ENCODE peak calls at places on chromosomes 6 and 20, in five cellular contexts. T, P, A, K and S are unnamed samples.
A peak's percentile ranks its signal among the peaks of the same experiment; 100 is the strongest.

GRCh38 chr20:5090191-5090590 is 29.6 kb downstream of the PCNA start:
- DNase-seq in T (peak; percentile 34), P (peak; percentile 48), A (no peak), K (no peak), S (no peak)

GRCh38 chr6:4950076-4950475 is 53.8 kb downstream of the RPP40 start:
- DNase-seq in T (no peak), P (no peak), A (no peak), K (no peak), S (no peak)

GRCh38 chr6:32967151-32968091 is 973 bp upstream of the BRD2 start:
- DNase-seq in T (no peak), P (no peak), A (no peak), K (no peak), S (no peak)

GRCh38 chr6:142756215-142756630 is 188.8 kb downstream of the HIVEP2 start:
- DNase-seq in T (no peak), P (no peak), A (no peak), K (peak; percentile 41), S (no peak)

GRCh38 chr6:165106261-165106660 is 203.1 kb downstream of the C6orf118 start:
- DNase-seq in T (no peak), P (no peak), A (no peak), K (no peak), S (no peak)

GRCh38 chr6:125316621-125317020 is 14.9 kb upstream of the HDDC2 start:
- DNase-seq in T (no peak), P (no peak), A (no peak), K (no peak), S (no peak)

GRCh38 chr6:87588756-87589407 is 905 bp downstream of the RARS2 start:
- DNase-seq in T (no peak), P (no peak), A (no peak), K (no peak), S (no peak)

GRCh38 chr20:53989977-53990376 is 80.4 kb downstream of the BCAS1 start:
- DNase-seq in T (no peak), P (no peak), A (no peak), K (no peak), S (no peak)

GRCh38 chr6:43078651-43079050 is 2.5 kb downstream of the PTK7 start:
- DNase-seq in T (no peak), P (no peak), A (no peak), K (no peak), S (no peak)

GRCh38 chr6:42368156-42368555 is 83.6 kb downstream of the TRERF1 start:
- DNase-seq in T (no peak), P (peak; percentile 68), A (no peak), K (no peak), S (no peak)

GRCh38 chr6:129936329-129937165 is 75.4 kb upstream of the TMEM244 start:
- DNase-seq in T (peak; percentile 43), P (no peak), A (no peak), K (peak; percentile 47), S (peak; percentile 50)

GRCh38 chr6:13988049-13988738 is 63.4 kb downstream of the RNF182 start:
- DNase-seq in T (no peak), P (no peak), A (no peak), K (no peak), S (no peak)

GRCh38 chr6:144731229-144731628 is 446.1 kb downstream of the UTRN start:
- DNase-seq in T (no peak), P (no peak), A (no peak), K (no peak), S (no peak)

GRCh38 chr6:44603044-44603686 is 215.7 kb downstream of the CDC5L start:
- DNase-seq in T (no peak), P (no peak), A (no peak), K (no peak), S (no peak)

GRCh38 chr6:89359561-89359960 is 7.0 kb upstream of the UBE2J1 start:
- DNase-seq in T (no peak), P (no peak), A (no peak), K (no peak), S (no peak)

GRCh38 chr6:143999406-143999805 is 8.7 kb downstream of the PLAGL1 start:
- DNase-seq in T (no peak), P (no peak), A (no peak), K (no peak), S (no peak)

GRCh38 chr20:19977373-19977770 is 39.8 kb upstream of the NAA20 start:
- DNase-seq in T (no peak), P (no peak), A (no peak), K (no peak), S (no peak)

GRCh38 chr20:58906894-58907293 is 54.4 kb downstream of the GNAS start:
- DNase-seq in T (no peak), P (no peak), A (no peak), K (no peak), S (no peak)

GRCh38 chr6:65707134-65707826 is at the start of gene EYS:
- DNase-seq in T (no peak), P (no peak), A (no peak), K (no peak), S (no peak)

GRCh38 chr6:145822432-145822831 is 7.8 kb upstream of the FBXO30 start:
- DNase-seq in T (no peak), P (no peak), A (no peak), K (no peak), S (no peak)

GRCh38 chr20:25012616-25013189 is 20.2 kb upstream of the APMAP start:
- DNase-seq in T (no peak), P (no peak), A (no peak), K (peak; percentile 15), S (no peak)

GRCh38 chr6:29589423-29590048 is 4.6 kb downstream of the OR2H2 start:
- DNase-seq in T (peak; percentile 42), P (peak; percentile 58), A (no peak), K (no peak), S (peak; percentile 58)

GRCh38 chr6:143575440-143575839 is 63.9 kb upstream of the FUCA2 start:
- DNase-seq in T (no peak), P (peak; percentile 75), A (no peak), K (no peak), S (no peak)

GRCh38 chr6:148874698-148875293 is 128.0 kb downstream of the UST start:
- DNase-seq in T (no peak), P (no peak), A (no peak), K (peak; percentile 58), S (peak; percentile 19)

DNA sequence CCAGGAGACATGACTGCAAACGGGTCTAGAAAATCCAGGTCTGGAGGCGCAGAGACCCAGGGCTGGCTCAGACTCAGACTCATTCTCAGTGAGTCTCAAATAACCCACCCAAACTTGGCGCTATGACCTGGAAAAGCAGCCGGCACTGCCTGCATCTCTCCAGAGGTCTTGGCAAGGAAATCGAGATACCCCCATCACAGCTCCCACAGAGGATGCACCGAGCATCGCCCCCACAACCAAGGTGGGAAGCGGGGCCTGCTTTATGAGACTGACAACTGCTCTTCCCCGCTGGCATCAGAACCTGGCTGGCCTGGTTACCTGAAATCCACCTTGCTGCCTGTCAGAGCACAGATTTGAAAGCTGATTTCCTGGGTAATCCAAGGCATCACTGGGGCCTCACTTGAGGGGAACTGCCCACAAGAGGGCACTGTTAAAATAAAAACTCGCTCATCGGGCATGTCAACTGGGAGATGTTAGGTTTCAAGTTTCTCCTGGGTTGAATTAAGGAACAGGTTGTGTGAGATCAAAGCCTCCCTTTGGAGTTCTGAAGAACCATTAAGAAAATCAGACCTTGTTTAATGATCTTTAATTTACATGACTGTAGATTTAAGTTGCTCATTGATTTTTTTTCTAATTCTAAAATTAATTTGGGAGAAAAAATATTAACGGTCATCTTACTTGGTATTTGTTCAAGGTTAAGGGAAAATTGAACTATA is 55.0 kb downstream of the KIF16B start:
- DNase-seq in T (no peak), P (peak; percentile 50), A (no peak), K (no peak), S (peak; percentile 52)
- TF ChIP-seq CTCF in T (peak; percentile 58), P (peak; percentile 36), A (peak; percentile 47), K (peak; percentile 51), S (peak; percentile 69)

DNA sequence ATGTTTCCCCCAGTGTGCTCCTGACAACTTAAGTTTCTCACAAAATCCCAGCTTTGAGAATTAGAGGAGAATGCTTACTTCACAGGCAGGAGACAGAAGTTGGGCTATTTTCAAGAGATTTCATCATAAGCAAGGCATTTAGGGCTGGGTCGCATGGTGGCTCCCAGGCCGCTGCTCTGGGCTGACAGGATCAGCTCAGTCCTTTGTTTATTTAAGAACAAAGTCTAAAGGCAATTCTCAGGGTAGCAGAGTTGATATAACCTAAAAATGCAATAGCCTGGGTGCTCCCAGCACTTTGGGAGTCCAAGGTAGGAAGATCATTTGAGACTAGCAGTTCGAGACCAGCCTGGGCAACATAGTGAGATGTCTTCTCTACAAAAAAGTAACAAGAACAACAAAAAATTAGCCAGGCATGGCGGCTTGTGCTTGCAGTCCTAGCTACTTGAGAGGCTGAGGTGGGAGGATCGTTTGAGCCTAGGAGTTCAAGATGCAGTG is 10.9 kb downstream of the FOXQ1 start:
- DNase-seq in T (no peak), P (no peak), A (no peak), K (peak; percentile 28), S (no peak)
- TF ChIP-seq CTCF in T (no peak), P (no peak), A (no peak), K (no peak), S (no peak)

GRCh38 chr20:36504295-36504694 is 37.0 kb upstream of the MYL9 start:
- DNase-seq in T (no peak), P (no peak), A (no peak), K (no peak), S (no peak)
- TF ChIP-seq CTCF in T (no peak), P (no peak), A (no peak), K (no peak), S (peak; percentile 27)

DNA sequence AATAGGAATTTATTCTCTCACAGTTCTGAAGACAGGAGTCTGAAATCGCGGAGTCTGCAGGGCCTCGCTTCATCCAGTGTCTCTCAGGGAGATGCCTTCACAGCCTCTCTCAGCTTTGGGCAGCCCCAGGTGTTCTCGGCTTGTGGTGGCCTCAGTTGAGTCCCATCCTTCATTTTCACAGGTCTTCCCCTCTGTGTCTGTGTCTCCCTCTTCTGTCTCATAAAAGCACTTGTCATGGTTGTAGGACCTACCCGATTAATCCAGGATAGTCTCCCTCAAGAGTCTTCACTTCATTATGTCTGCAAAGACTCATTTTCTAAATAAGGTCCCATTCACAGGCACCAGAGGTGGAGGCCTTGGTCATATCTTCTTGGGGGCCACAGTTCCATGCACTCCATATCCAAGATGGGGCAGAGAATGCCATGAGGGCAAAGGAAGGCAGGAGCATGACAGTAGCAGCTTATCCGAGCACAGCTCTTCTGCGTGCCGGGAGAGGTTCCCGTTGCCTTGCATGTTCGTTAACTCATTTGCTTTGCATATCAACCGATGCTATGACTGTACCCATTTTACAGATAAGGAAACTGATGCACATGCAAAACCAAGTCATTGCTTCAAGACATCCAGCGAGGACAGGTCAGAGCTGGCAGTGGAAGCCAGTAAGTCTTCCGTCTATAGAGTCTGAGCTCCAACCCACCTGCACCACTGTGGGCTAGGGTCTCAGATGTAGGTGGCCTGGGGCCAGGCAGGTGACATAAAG is 363.8 kb upstream of the SULF2 start:
- DNase-seq in T (no peak), P (no peak), A (no peak), K (no peak), S (no peak)
- TF ChIP-seq CTCF in T (no peak), P (peak; percentile 19), A (no peak), K (no peak), S (no peak)

GRCh38 chr6:49054311-49054710 is 408.7 kb downstream of the MMUT start:
- DNase-seq in T (no peak), P (no peak), A (no peak), K (no peak), S (no peak)
- TF ChIP-seq CTCF in T (no peak), P (no peak), A (no peak), K (no peak), S (no peak)